ENCODE peak calls at places on chromosomes 16 and 17, in four cellular contexts. One of them, this sample, is unnamed.

GRCh38 chr17:2682304-2682938 is 29.1 kb downstream of the CLUH start:
- DNase-seq in left lung: no peak
- DNase-seq in thoracic aorta: no peak
- DNase-seq in epithelial cell of proximal tubule: no peak
- DNase-seq in this sample: no peak

GRCh38 chr17:71970312-71970711 is 150.5 kb upstream of the SOX9 start:
- DNase-seq in thoracic aorta: no peak
- DNase-seq in left lung: no peak
- DNase-seq in epithelial cell of proximal tubule: peak
- DNase-seq in this sample: no peak

GRCh38 chr16:77043076-77043475 is 147.9 kb upstream of the MON1B start:
- DNase-seq in thoracic aorta: no peak
- DNase-seq in epithelial cell of proximal tubule: peak
- DNase-seq in left lung: no peak
- DNase-seq in this sample: peak

GRCh38 chr16:27867122-27868110 is 196.1 kb downstream of the GSG1L start:
- DNase-seq in left lung: peak
- DNase-seq in epithelial cell of proximal tubule: no peak
- DNase-seq in thoracic aorta: no peak
- DNase-seq in this sample: peak

GRCh38 chr16:68255712-68256111 is 8.6 kb upstream of the SLC7A6 start:
- DNase-seq in left lung: no peak
- DNase-seq in thoracic aorta: no peak
- DNase-seq in epithelial cell of proximal tubule: no peak
- DNase-seq in this sample: no peak

GRCh38 chr17:56925088-56925487 is 11.2 kb upstream of the TRIM25 start:
- DNase-seq in left lung: no peak
- DNase-seq in thoracic aorta: no peak
- DNase-seq in epithelial cell of proximal tubule: no peak
- DNase-seq in this sample: no peak

GRCh38 chr17:48011405-48012150 is 26.0 kb downstream of the COPZ2 start:
- DNase-seq in epithelial cell of proximal tubule: no peak
- DNase-seq in thoracic aorta: no peak
- DNase-seq in left lung: no peak
- DNase-seq in this sample: no peak

GRCh38 chr17:47802341-47803022 is 19.1 kb downstream of the OSBPL7 start:
- DNase-seq in thoracic aorta: no peak
- DNase-seq in left lung: no peak
- DNase-seq in epithelial cell of proximal tubule: no peak
- DNase-seq in this sample: peak

GRCh38 chr17:7803981-7804380 is 30.0 kb upstream of the KDM6B start:
- DNase-seq in thoracic aorta: no peak
- DNase-seq in left lung: peak
- DNase-seq in epithelial cell of proximal tubule: no peak
- DNase-seq in this sample: no peak

GRCh38 chr16:51756447-51757123 is 605.5 kb upstream of the SALL1 start:
- DNase-seq in epithelial cell of proximal tubule: no peak
- DNase-seq in thoracic aorta: no peak
- DNase-seq in left lung: no peak
- DNase-seq in this sample: no peak

GRCh38 chr17:39271546-39271945 is 45.8 kb upstream of the STAC2 start:
- DNase-seq in thoracic aorta: no peak
- DNase-seq in epithelial cell of proximal tubule: no peak
- DNase-seq in left lung: no peak
- DNase-seq in this sample: peak

GRCh38 chr17:32275060-32276042 is 9.7 kb downstream of the RHBDL3 start:
- DNase-seq in epithelial cell of proximal tubule: no peak
- DNase-seq in thoracic aorta: no peak
- DNase-seq in left lung: peak
- DNase-seq in this sample: peak

GRCh38 chr17:50626037-50626574 is 8.6 kb upstream of the ABCC3 start:
- DNase-seq in thoracic aorta: no peak
- DNase-seq in epithelial cell of proximal tubule: no peak
- DNase-seq in left lung: no peak
- DNase-seq in this sample: peak

GRCh38 chr16:57185446-57185944 is 344 bp downstream of the PSME3IP1 start:
- DNase-seq in epithelial cell of proximal tubule: no peak
- DNase-seq in thoracic aorta: peak
- DNase-seq in left lung: peak
- DNase-seq in this sample: peak

GRCh38 chr16:81394966-81395655 is 49.5 kb upstream of the CMIP start:
- DNase-seq in left lung: no peak
- DNase-seq in thoracic aorta: no peak
- DNase-seq in epithelial cell of proximal tubule: no peak
- DNase-seq in this sample: peak

GRCh38 chr17:40312131-40312731 is 3.3 kb downstream of the RARA start:
- DNase-seq in epithelial cell of proximal tubule: no peak
- DNase-seq in left lung: peak
- DNase-seq in thoracic aorta: no peak
- DNase-seq in this sample: no peak

GRCh38 chr17:80811181-80812105 is 180.2 kb upstream of the CHMP6 start:
- DNase-seq in thoracic aorta: no peak
- DNase-seq in left lung: peak
- DNase-seq in epithelial cell of proximal tubule: no peak
- DNase-seq in this sample: no peak

GRCh38 chr17:76179496-76180467 is 38.7 kb upstream of the FOXJ1 start:
- DNase-seq in thoracic aorta: no peak
- DNase-seq in epithelial cell of proximal tubule: no peak
- DNase-seq in left lung: no peak
- DNase-seq in this sample: peak

GRCh38 chr17:7220593-7221280 is 999 bp downstream of the ACADVL start:
- DNase-seq in left lung: peak
- DNase-seq in thoracic aorta: no peak
- DNase-seq in epithelial cell of proximal tubule: no peak
- DNase-seq in this sample: peak

GRCh38 chr16:64983226-64983625 is 138.6 kb downstream of the CDH11 start:
- DNase-seq in left lung: no peak
- DNase-seq in epithelial cell of proximal tubule: no peak
- DNase-seq in thoracic aorta: no peak
- DNase-seq in this sample: no peak

GRCh38 chr17:17940451-17940911 is 31.7 kb downstream of the TOM1L2 start:
- DNase-seq in epithelial cell of proximal tubule: no peak
- DNase-seq in thoracic aorta: no peak
- DNase-seq in left lung: no peak
- DNase-seq in this sample: peak

GRCh38 chr16:77290451-77291110 is 91.4 kb downstream of the SYCE1L start:
- DNase-seq in thoracic aorta: no peak
- DNase-seq in epithelial cell of proximal tubule: no peak
- DNase-seq in left lung: no peak
- DNase-seq in this sample: peak

GRCh38 chr17:81380117-81380516 is 15.1 kb upstream of the BAHCC1 start:
- DNase-seq in thoracic aorta: no peak
- DNase-seq in epithelial cell of proximal tubule: no peak
- DNase-seq in left lung: no peak
- DNase-seq in this sample: no peak

GRCh38 chr17:82121660-82122629 is 23.9 kb upstream of the FASN start:
- DNase-seq in left lung: no peak
- DNase-seq in thoracic aorta: no peak
- DNase-seq in epithelial cell of proximal tubule: no peak
- DNase-seq in this sample: peak

GRCh38 chr17:17935321-17936271 is 36.6 kb downstream of the TOM1L2 start:
- DNase-seq in left lung: peak
- DNase-seq in thoracic aorta: no peak
- DNase-seq in epithelial cell of proximal tubule: no peak
- DNase-seq in this sample: peak

GRCh38 chr16:49598386-49599170 is 225.0 kb downstream of the C16orf78 start:
- DNase-seq in epithelial cell of proximal tubule: no peak
- DNase-seq in left lung: no peak
- DNase-seq in thoracic aorta: no peak
- DNase-seq in this sample: no peak

GRCh38 chr17:38579934-38580333 is 25.8 kb downstream of the SRCIN1 start:
- DNase-seq in epithelial cell of proximal tubule: no peak
- DNase-seq in thoracic aorta: no peak
- DNase-seq in left lung: no peak
- DNase-seq in this sample: peak

GRCh38 chr17:18314059-18314730 is 599 bp downstream of the TOP3A start:
- DNase-seq in left lung: no peak
- DNase-seq in thoracic aorta: no peak
- DNase-seq in epithelial cell of proximal tubule: no peak
- DNase-seq in this sample: peak

GRCh38 chr17:52145496-52145895 is 13.0 kb downstream of the CA10 start:
- DNase-seq in left lung: no peak
- DNase-seq in epithelial cell of proximal tubule: peak
- DNase-seq in thoracic aorta: no peak
- DNase-seq in this sample: no peak

GRCh38 chr17:17766351-17767095 is 70.3 kb downstream of the SREBF1 start:
- DNase-seq in epithelial cell of proximal tubule: no peak
- DNase-seq in thoracic aorta: no peak
- DNase-seq in left lung: no peak
- DNase-seq in this sample: no peak

GRCh38 chr17:76473541-76473985 is 6.2 kb downstream of the AANAT start:
- DNase-seq in thoracic aorta: no peak
- DNase-seq in epithelial cell of proximal tubule: no peak
- DNase-seq in left lung: no peak
- DNase-seq in this sample: no peak

GRCh38 chr17:81445642-81446500 is 50.6 kb downstream of the BAHCC1 start:
- DNase-seq in thoracic aorta: no peak
- DNase-seq in left lung: no peak
- DNase-seq in epithelial cell of proximal tubule: no peak
- DNase-seq in this sample: no peak

GRCh38 chr17:81509048-81509686 is 3.4 kb downstream of the ACTG1 start:
- DNase-seq in left lung: no peak
- DNase-seq in epithelial cell of proximal tubule: no peak
- DNase-seq in thoracic aorta: no peak
- DNase-seq in this sample: no peak

GRCh38 chr16:55495616-55496289 is 13.1 kb upstream of the LPCAT2 start:
- DNase-seq in epithelial cell of proximal tubule: no peak
- DNase-seq in thoracic aorta: no peak
- DNase-seq in left lung: no peak
- DNase-seq in this sample: peak

GRCh38 chr16:1762879-1763520 is 8.3 kb downstream of the NME3 start:
- DNase-seq in thoracic aorta: no peak
- DNase-seq in epithelial cell of proximal tubule: no peak
- DNase-seq in left lung: no peak
- DNase-seq in this sample: no peak

GRCh38 chr17:7943291-7943690 is 11.3 kb downstream of the CNTROB start:
- DNase-seq in left lung: no peak
- DNase-seq in epithelial cell of proximal tubule: no peak
- DNase-seq in thoracic aorta: no peak
- DNase-seq in this sample: no peak

GRCh38 chr17:79562806-79563141 is 48.1 kb downstream of the RBFOX3 start:
- DNase-seq in thoracic aorta: no peak
- DNase-seq in left lung: no peak
- DNase-seq in epithelial cell of proximal tubule: no peak
- DNase-seq in this sample: no peak

GRCh38 chr17:37430051-37430591 is 23.4 kb downstream of the TADA2A start:
- DNase-seq in left lung: no peak
- DNase-seq in thoracic aorta: no peak
- DNase-seq in epithelial cell of proximal tubule: no peak
- DNase-seq in this sample: peak

GRCh38 chr17:56110463-56111138 is 42.7 kb upstream of the ANKFN1 start:
- DNase-seq in thoracic aorta: no peak
- DNase-seq in epithelial cell of proximal tubule: no peak
- DNase-seq in left lung: peak
- DNase-seq in this sample: no peak

GRCh38 chr16:84327926-84328505 is 33.3 kb downstream of the WFDC1 start:
- DNase-seq in left lung: no peak
- DNase-seq in epithelial cell of proximal tubule: no peak
- DNase-seq in thoracic aorta: no peak
- DNase-seq in this sample: no peak
- TF ChIP-seq CTCF in left lung: no peak
- TF ChIP-seq CTCF in epithelial cell of proximal tubule: no peak
- TF ChIP-seq CTCF in thoracic aorta: no peak
- TF ChIP-seq CTCF in this sample: no peak

DNA sequence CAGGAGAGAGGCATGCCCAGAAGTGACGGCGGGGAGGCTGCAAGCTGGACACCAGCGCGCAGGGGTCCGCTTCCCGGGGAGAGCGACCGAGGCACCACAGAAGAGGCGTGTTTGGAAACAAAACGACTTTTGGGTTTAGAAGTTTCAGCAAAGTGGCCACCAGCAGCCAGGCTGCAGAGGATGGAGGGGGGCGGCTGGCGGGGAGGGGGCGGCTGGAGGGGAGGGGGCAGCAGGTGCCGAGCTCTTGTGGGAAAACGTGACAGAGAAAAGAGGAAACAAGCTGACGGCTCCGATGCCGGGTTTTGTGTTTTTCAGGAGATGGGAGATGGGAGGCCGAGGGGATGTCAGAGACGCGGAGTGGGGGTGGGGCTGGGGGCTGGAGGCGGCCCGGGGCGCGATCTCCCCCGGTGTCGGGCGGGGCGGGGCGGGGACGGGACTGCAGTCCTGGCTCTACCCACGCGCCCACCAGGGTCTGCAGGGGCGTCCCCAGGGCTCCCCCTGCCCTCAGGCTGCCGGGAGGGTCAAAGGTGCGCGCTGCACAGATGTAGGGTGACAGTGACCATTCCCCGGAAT is 32.1 kb upstream of the RPH3AL start:
- DNase-seq in epithelial cell of proximal tubule: no peak
- DNase-seq in left lung: no peak
- DNase-seq in thoracic aorta: no peak
- DNase-seq in this sample: no peak
- H3K4me3 ChIP-seq in epithelial cell of proximal tubule: peak
- H3K4me3 ChIP-seq in left lung: peak
- H3K4me3 ChIP-seq in thoracic aorta: peak
- H3K4me3 ChIP-seq in this sample: no peak

GRCh38 chr17:4008082-4008435 is 43.8 kb upstream of the ATP2A3 start:
- DNase-seq in thoracic aorta: no peak
- DNase-seq in left lung: no peak
- DNase-seq in epithelial cell of proximal tubule: no peak
- DNase-seq in this sample: no peak
- TF ChIP-seq CTCF in thoracic aorta: no peak
- TF ChIP-seq CTCF in left lung: no peak
- TF ChIP-seq CTCF in epithelial cell of proximal tubule: no peak
- TF ChIP-seq CTCF in this sample: no peak

GRCh38 chr16:72845322-72846020 is 202.5 kb downstream of the ZFHX3 start:
- DNase-seq in left lung: no peak
- DNase-seq in thoracic aorta: no peak
- DNase-seq in epithelial cell of proximal tubule: no peak
- DNase-seq in this sample: no peak
- H3K4me3 ChIP-seq in left lung: no peak
- H3K4me3 ChIP-seq in thoracic aorta: no peak
- H3K4me3 ChIP-seq in epithelial cell of proximal tubule: no peak
- H3K4me3 ChIP-seq in this sample: no peak

GRCh38 chr17:63445571-63446217 is 412 bp downstream of the CYB561 start:
- DNase-seq in epithelial cell of proximal tubule: no peak
- DNase-seq in thoracic aorta: no peak
- DNase-seq in left lung: no peak
- DNase-seq in this sample: peak
- TF ChIP-seq CTCF in epithelial cell of proximal tubule: peak
- TF ChIP-seq CTCF in thoracic aorta: peak
- TF ChIP-seq CTCF in left lung: peak
- TF ChIP-seq CTCF in this sample: peak

GRCh38 chr17:45087978-45088377 is 26.9 kb downstream of the NMT1 start:
- DNase-seq in thoracic aorta: no peak
- DNase-seq in epithelial cell of proximal tubule: no peak
- DNase-seq in left lung: no peak
- DNase-seq in this sample: no peak
- H3K4me3 ChIP-seq in thoracic aorta: no peak
- H3K4me3 ChIP-seq in epithelial cell of proximal tubule: no peak
- H3K4me3 ChIP-seq in left lung: no peak
- H3K4me3 ChIP-seq in this sample: no peak